ENCODE peak calls at places on chromosomes 1 and 21, in ten cellular contexts. K is pancreas; M is CD8-positive, alpha-beta T cell; Q is body of pancreas; V is psoas muscle; W is PC-3; C is glutamatergic neuron; G is transverse colon; J is nephron progenitor cell; N is prostate gland. Y is an unnamed sample.

GRCh38 chr21:39647476-39647875 is 34.7 kb downstream of the B3GALT5 start:
- DNase-seq in C (no peak), N (no peak), Q (no peak), J (no peak), V (no peak), M (no peak), W (peak; percentile 79), K (no peak), G (no peak), Y (no peak)

GRCh38 chr1:161082996-161083742 is 6.2 kb downstream of the NECTIN4 start:
- DNase-seq in M (no peak), W (peak; percentile 99), C (peak; percentile 61), N (peak; percentile 91), V (peak; percentile 91), G (peak; percentile 88), J (peak; percentile 23), K (peak; percentile 84), Q (peak; percentile 86), Y (no peak)

GRCh38 chr1:145702052-145702451 is 5.1 kb downstream of the PDZK1 start:
- DNase-seq in M (no peak), Q (no peak), V (no peak), C (no peak), G (no peak), N (no peak), J (no peak), K (no peak), W (no peak), Y (no peak)

GRCh38 chr1:208974721-208975120 is 608.8 kb upstream of the CAMK1G start:
- DNase-seq in C (no peak), M (no peak), J (no peak), W (no peak), N (no peak), G (no peak), V (no peak), K (no peak), Q (no peak), Y (no peak)

GRCh38 chr1:170765712-170766330 is 101.9 kb downstream of the PRRX1 start:
- DNase-seq in K (no peak), V (no peak), J (no peak), C (no peak), M (no peak), G (no peak), W (peak; percentile 46), N (no peak), Q (no peak), Y (no peak)

GRCh38 chr1:246795094-246795671 is 71.0 kb downstream of the SCCPDH start:
- DNase-seq in C (no peak), M (no peak), J (no peak), N (no peak), K (no peak), Q (no peak), V (no peak), G (no peak), W (no peak), Y (no peak)

GRCh38 chr1:200139661-200140250 is 112.2 kb downstream of the NR5A2 start:
- DNase-seq in J (peak; percentile 8), K (no peak), W (peak; percentile 93), Q (no peak), N (no peak), C (no peak), M (peak; percentile 15), G (no peak), V (no peak), Y (no peak)

GRCh38 chr1:67978988-67979516 is 71.4 kb downstream of the DIRAS3 start:
- DNase-seq in W (peak; percentile 87), C (no peak), M (no peak), G (no peak), Q (no peak), K (no peak), N (no peak), V (no peak), J (no peak), Y (no peak)

GRCh38 chr21:46435786-46436227 is 22.9 kb upstream of the DIP2A start:
- DNase-seq in W (no peak), N (no peak), J (no peak), M (no peak), Q (no peak), V (peak; percentile 49), G (no peak), C (no peak), K (no peak), Y (no peak)

GRCh38 chr1:85463666-85464496 is 1.1 kb downstream of the DDAH1 start:
- DNase-seq in J (no peak), C (no peak), M (no peak), Q (no peak), V (no peak), W (no peak), K (no peak), G (no peak), N (no peak), Y (no peak)

GRCh38 chr1:221076467-221076866 is 197.2 kb downstream of the HLX start:
- DNase-seq in W (no peak), C (no peak), K (no peak), V (no peak), G (no peak), J (no peak), N (no peak), Q (no peak), M (no peak), Y (no peak)

GRCh38 chr1:226708967-226709396 is 30.1 kb downstream of the ITPKB start:
- DNase-seq in N (no peak), W (no peak), J (no peak), K (no peak), C (peak; percentile 51), V (no peak), M (no peak), G (no peak), Q (no peak), Y (no peak)

GRCh38 chr1:25219661-25220251 is 12.5 kb downstream of the SYF2 start:
- DNase-seq in V (no peak), Q (no peak), C (no peak), K (no peak), J (no peak), N (no peak), G (no peak), M (no peak), W (no peak), Y (no peak)

GRCh38 chr1:65764052-65764451 is 28.6 kb upstream of the PDE4B start:
- DNase-seq in J (no peak), G (no peak), V (no peak), W (peak; percentile 12), K (no peak), N (no peak), M (no peak), C (no peak), Q (no peak), Y (no peak)

GRCh38 chr1:150972417-150972940 is 2.2 kb downstream of the CERS2 start:
- DNase-seq in M (no peak), Q (peak; percentile 38), K (no peak), W (no peak), G (no peak), V (no peak), J (no peak), C (no peak), N (peak; percentile 24), Y (no peak)
- TF ChIP-seq CTCF in M (no peak), Q (no peak), K (no peak), W (no peak), G (no peak), V (no peak), J (no peak), C (no peak), N (no peak), Y (no peak)

GRCh38 chr1:11649237-11649623 is 5.0 kb downstream of the FBXO2 start:
- DNase-seq in K (no peak), V (no peak), J (no peak), W (no peak), N (no peak), Q (no peak), G (no peak), C (no peak), M (no peak), Y (no peak)

GRCh38 chr1:11649624-11650330 is 4.5 kb downstream of the FBXO2 start:
- DNase-seq in N (no peak), W (no peak), C (no peak), K (peak; percentile 83), J (no peak), M (no peak), Q (no peak), V (no peak), G (no peak), Y (no peak)

GRCh38 chr1:11651017-11651416 is 3.2 kb downstream of the FBXO2 start:
- DNase-seq in G (no peak), J (no peak), K (no peak), Q (no peak), C (no peak), M (no peak), N (no peak), V (no peak), W (no peak), Y (no peak)

GRCh38 chr1:11648732-11649158 is 5.5 kb downstream of the FBXO2 start:
- DNase-seq in V (no peak), J (peak; percentile 62), N (no peak), W (peak; percentile 40), C (no peak), K (peak; percentile 90), M (peak; percentile 51), G (peak; percentile 51), Q (peak; percentile 67), Y (no peak)

DNA sequence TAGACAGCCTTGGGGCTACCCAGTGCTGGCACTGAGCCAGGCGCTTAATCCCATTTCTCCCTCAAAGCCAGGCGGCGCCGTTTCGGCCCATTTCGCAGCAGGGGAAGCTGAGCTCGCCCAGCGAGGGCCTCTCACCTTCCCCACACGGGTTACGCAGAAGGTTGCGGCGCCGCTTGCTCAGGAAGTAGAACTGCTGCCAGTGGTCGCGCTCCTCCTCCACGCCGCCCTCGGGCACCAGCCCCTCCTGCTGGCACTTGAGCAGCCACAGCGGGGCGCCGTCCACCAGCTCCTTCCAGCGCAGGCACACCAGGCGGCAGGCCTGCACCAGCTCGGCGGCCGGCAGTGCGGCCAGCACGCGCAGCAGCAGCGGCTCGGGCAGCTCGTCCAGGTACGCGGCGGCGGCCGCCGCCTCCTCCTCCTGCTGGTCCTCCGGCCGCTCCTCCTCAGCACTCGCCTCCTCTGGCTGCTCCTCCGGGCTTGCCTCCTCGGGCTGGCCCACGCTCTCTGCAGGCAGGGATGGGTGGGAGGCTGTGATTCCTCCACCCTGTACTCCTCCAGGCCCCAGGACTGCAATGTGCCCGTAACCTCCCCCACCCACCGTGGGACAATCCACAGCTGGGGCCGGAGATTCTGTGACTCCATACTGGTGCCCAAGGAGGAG is 3.8 kb downstream of the FBXO2 start:
- DNase-seq in J (peak; percentile 84), N (peak; percentile 66), W (peak; percentile 75), C (peak; percentile 86), Q (peak; percentile 85), M (peak; percentile 79), K (peak; percentile 97), G (peak; percentile 84), V (peak; percentile 87), Y (peak; percentile 76)
- TF ChIP-seq CTCF in J (peak; percentile 63), N (peak; percentile 84), W (peak; percentile 76), C (peak; percentile 21), Q (peak; percentile 95), M (peak; percentile 63), K (peak; percentile 53), G (peak; percentile 46), V (peak; percentile 63), Y (peak; percentile 75)

GRCh38 chr1:1364266-1364665 is 5.9 kb upstream of the MXRA8 start:
- DNase-seq in V (peak; percentile 46), C (no peak), N (no peak), W (peak; percentile 96), K (peak; percentile 41), Q (no peak), J (no peak), M (no peak), G (no peak), Y (no peak)
- TF ChIP-seq CTCF in V (no peak), C (no peak), N (no peak), W (peak; percentile 10), K (no peak), Q (no peak), J (no peak), M (no peak), G (no peak), Y (no peak)

GRCh38 chr21:35738342-35738961 is 321.9 kb downstream of the SETD4 start:
- DNase-seq in K (no peak), C (no peak), M (no peak), Q (no peak), J (no peak), G (no peak), W (peak; percentile 27), V (no peak), N (peak; percentile 39), Y (no peak)
- TF ChIP-seq CTCF in K (no peak), C (no peak), M (no peak), Q (no peak), J (no peak), G (no peak), W (no peak), V (no peak), N (no peak), Y (no peak)

Y was measured in neural crest cell.